ENCODE peak calls at places on chromosome 17, in six cellular contexts. Q is astrocyte; U is ovary; J is tibial artery; P is CD4-positive, alpha-beta T cell; C is aorta. F is an unnamed sample.

GRCh38 chr17:29892201-29892600 is 37.8 kb downstream of the SSH2 start:
- DNase-seq in P (no peak), C (no peak), U (no peak), Q (no peak), J (no peak), F (no peak)

GRCh38 chr17:35963663-35964062 is 17.6 kb downstream of the CCL16 start:
- DNase-seq in C (no peak), U (no peak), Q (no peak), P (no peak), J (no peak), F (no peak)

GRCh38 chr17:81332949-81333570 is 38.0 kb upstream of the SLC38A10 start:
- DNase-seq in C (no peak), Q (no peak), U (no peak), J (no peak), P (no peak), F (no peak)

GRCh38 chr17:75779987-75780889 is 4.4 kb upstream of the UNK start:
- DNase-seq in Q (no peak), P (no peak), C (no peak), U (no peak), J (no peak), F (no peak)

GRCh38 chr17:79330229-79330628 is 255.6 kb downstream of the ENGASE start:
- DNase-seq in J (no peak), Q (no peak), P (no peak), U (no peak), C (no peak), F (no peak)

GRCh38 chr17:8285270-8286181 is 2.9 kb upstream of the RANGRF start:
- DNase-seq in Q (no peak), U (no peak), J (no peak), C (no peak), P (no peak), F (no peak)

GRCh38 chr17:32570081-32570396 is 83.2 kb downstream of the CDK5R1 start:
- DNase-seq in U (no peak), C (no peak), P (no peak), Q (no peak), J (no peak), F (no peak)

GRCh38 chr17:62963296-62963695 is 2.7 kb upstream of the TANC2 start:
- DNase-seq in P (no peak), J (no peak), C (no peak), U (no peak), Q (peak), F (no peak)

GRCh38 chr17:80152057-80152831 is 5.3 kb upstream of the EIF4A3 start:
- DNase-seq in Q (peak), P (no peak), U (no peak), C (no peak), J (no peak), F (no peak)

GRCh38 chr17:37661372-37662014 is 18.2 kb upstream of the DDX52 start:
- DNase-seq in C (no peak), Q (no peak), J (no peak), P (no peak), U (no peak), F (no peak)

GRCh38 chr17:73773702-73774101 is 129.5 kb upstream of the SDK2 start:
- DNase-seq in Q (no peak), C (no peak), J (no peak), U (no peak), P (no peak), F (no peak)

GRCh38 chr17:56633681-56634080 is 40.2 kb downstream of the NOG start:
- DNase-seq in Q (no peak), P (no peak), C (no peak), J (no peak), U (no peak), F (no peak)

GRCh38 chr17:59165933-59166342 is 10.4 kb downstream of the PRR11 start:
- DNase-seq in P (no peak), C (no peak), U (no peak), Q (peak), J (no peak), F (no peak)

GRCh38 chr17:28908640-28909098 is 5.8 kb upstream of the DHRS13 start:
- DNase-seq in Q (peak), P (no peak), C (no peak), J (peak), U (peak), F (no peak)

GRCh38 chr17:71260366-71260765 is 860.5 kb upstream of the SOX9 start:
- DNase-seq in J (no peak), Q (peak), P (no peak), C (no peak), U (no peak), F (no peak)

GRCh38 chr17:11330871-11331270 is 89.9 kb downstream of the SHISA6 start:
- DNase-seq in U (peak), J (no peak), P (no peak), Q (peak), C (no peak), F (peak)

GRCh38 chr17:42521666-42522262 is 14.3 kb upstream of the NAGLU start:
- DNase-seq in P (no peak), U (peak), C (peak), Q (no peak), J (peak), F (no peak)

GRCh38 chr17:1002771-1003555 is 6.0 kb downstream of the TIMM22 start:
- DNase-seq in Q (peak), J (no peak), P (no peak), C (peak), U (no peak), F (no peak)

GRCh38 chr17:74922694-74923537 is at the start of gene USH1G:
- DNase-seq in C (no peak), J (no peak), Q (no peak), P (no peak), U (peak), F (no peak)

GRCh38 chr17:57762375-57762916 is 17.3 kb upstream of the CCDC182 start:
- DNase-seq in Q (no peak), C (peak), J (no peak), U (no peak), P (no peak), F (no peak)

GRCh38 chr17:39167492-39167891 is 1.5 kb upstream of the ARL5C start:
- DNase-seq in U (no peak), C (no peak), P (no peak), J (no peak), Q (no peak), F (no peak)

GRCh38 chr17:2059125-2059836 is 4.4 kb downstream of the HIC1 start:
- DNase-seq in P (no peak), U (no peak), C (no peak), J (no peak), Q (no peak), F (no peak)

GRCh38 chr17:40361925-40362695 is 2.4 kb downstream of the GJD3 start:
- DNase-seq in P (no peak), Q (no peak), J (no peak), U (no peak), C (no peak), F (no peak)

GRCh38 chr17:70313450-70313849 is 144.1 kb downstream of the KCNJ2 start:
- DNase-seq in U (no peak), C (no peak), J (no peak), Q (peak), P (no peak), F (no peak)

GRCh38 chr17:31488982-31489294 is 97.5 kb downstream of the RAB11FIP4 start:
- DNase-seq in J (no peak), C (no peak), U (no peak), Q (no peak), P (no peak), F (no peak)

GRCh38 chr17:39178516-39178915 is 12.6 kb upstream of the ARL5C start:
- DNase-seq in P (no peak), J (no peak), U (no peak), Q (no peak), C (no peak), F (no peak)

GRCh38 chr17:21200590-21201301 is 13.2 kb downstream of the TMEM11 start:
- DNase-seq in U (no peak), Q (no peak), P (no peak), C (no peak), J (no peak), F (no peak)

GRCh38 chr17:7838291-7839075 is 4.5 kb downstream of the KDM6B start:
- DNase-seq in Q (peak), P (no peak), C (no peak), U (peak), J (peak), F (no peak)

GRCh38 chr17:20157078-20157360 is 147.9 kb downstream of the SPECC1 start:
- DNase-seq in Q (no peak), P (no peak), J (no peak), U (no peak), C (no peak), F (no peak)

GRCh38 chr17:58624751-58625150 is 67.1 kb downstream of the TEX14 start:
- DNase-seq in J (no peak), Q (no peak), U (no peak), C (no peak), P (no peak), F (no peak)

GRCh38 chr17:30323262-30323894 is 10.5 kb downstream of the TMIGD1 start:
- DNase-seq in P (peak), Q (no peak), C (no peak), J (no peak), U (no peak), F (peak)

GRCh38 chr17:354651-355556 is 2.3 kb upstream of the RPH3AL start:
- DNase-seq in J (no peak), U (no peak), Q (no peak), P (no peak), C (no peak), F (no peak)

GRCh38 chr17:61200349-61200735 is 199.3 kb upstream of the TBX2 start:
- DNase-seq in Q (peak), U (no peak), P (no peak), J (no peak), C (no peak), F (no peak)

GRCh38 chr17:82227629-82228277 is 1.1 kb upstream of the SLC16A3 start:
- DNase-seq in Q (no peak), P (no peak), U (no peak), J (no peak), C (no peak), F (no peak)

GRCh38 chr17:51091635-51092034 is 29.0 kb downstream of the SPAG9 start:
- DNase-seq in C (no peak), U (no peak), J (no peak), P (no peak), Q (no peak), F (no peak)
- H3K27ac ChIP-seq in C (no peak), U (no peak), J (no peak), P (no peak), Q (no peak), F (no peak)

GRCh38 chr17:10111907-10112452 is 86.4 kb downstream of the GAS7 start:
- DNase-seq in J (no peak), C (no peak), U (no peak), Q (no peak), P (no peak), F (no peak)
- H3K27ac ChIP-seq in J (no peak), C (no peak), U (no peak), Q (no peak), P (no peak), F (no peak)

DNA sequence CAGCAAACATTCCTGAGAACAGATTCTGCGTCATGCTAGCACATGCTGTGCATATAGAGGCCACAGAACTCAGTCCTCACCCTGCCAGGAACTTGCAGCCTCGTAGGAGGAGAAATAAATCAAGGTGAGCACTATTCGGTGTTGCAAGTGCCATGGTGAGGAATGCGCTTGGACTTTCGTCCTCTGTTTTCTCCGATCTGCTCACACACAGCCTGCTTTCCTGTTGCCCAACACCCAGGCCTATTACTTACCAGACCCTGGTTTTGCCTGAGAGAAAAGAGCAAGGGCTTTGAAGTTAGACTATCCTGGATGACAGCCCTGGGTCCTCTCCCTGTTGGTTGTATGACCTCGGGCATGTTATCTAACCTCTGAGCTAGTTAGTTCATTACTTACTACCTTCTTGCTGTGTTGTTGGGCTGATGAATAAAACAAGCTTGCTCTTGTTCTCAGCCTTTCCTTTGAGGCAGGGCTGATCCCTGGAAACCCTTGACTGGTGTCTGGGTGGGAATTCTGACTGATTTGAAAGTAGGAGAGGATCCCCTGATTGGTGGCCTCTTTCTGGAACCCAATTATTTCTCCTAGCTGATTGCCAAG is 2.9 kb downstream of the ACSF2 start:
- DNase-seq in J (no peak), Q (no peak), U (no peak), P (no peak), C (no peak), F (no peak)
- H3K27ac ChIP-seq in J (no peak), Q (no peak), U (no peak), P (no peak), C (no peak), F (no peak)

GRCh38 chr17:72363336-72363620 is 242.5 kb downstream of the SOX9 start:
- DNase-seq in C (no peak), Q (no peak), P (no peak), J (no peak), U (no peak), F (no peak)
- H3K27ac ChIP-seq in C (no peak), Q (peak), P (no peak), J (no peak), U (no peak), F (no peak)

GRCh38 chr17:67571478-67571877 is 146.3 kb upstream of the NOL11 start:
- DNase-seq in Q (no peak), J (no peak), U (no peak), C (no peak), P (no peak), F (no peak)

GRCh38 chr17:67570797-67571196 is 146.9 kb upstream of the NOL11 start:
- DNase-seq in U (no peak), P (no peak), C (no peak), J (no peak), Q (no peak), F (no peak)

GRCh38 chr17:67568961-67569360 is 148.8 kb upstream of the NOL11 start:
- DNase-seq in J (no peak), U (no peak), Q (no peak), P (no peak), C (no peak), F (no peak)

GRCh38 chr17:67566656-67567055 is 151.1 kb upstream of the NOL11 start:
- DNase-seq in C (no peak), Q (no peak), J (no peak), U (no peak), P (no peak), F (no peak)

GRCh38 chr17:67569873-67570272 is 147.9 kb upstream of the NOL11 start:
- DNase-seq in C (no peak), P (no peak), U (no peak), J (no peak), Q (no peak), F (no peak)
- H3K27ac ChIP-seq in C (no peak), P (no peak), U (no peak), J (no peak), Q (no peak), F (no peak)

GRCh38 chr17:76862079-76862478 is 6.1 kb upstream of the MGAT5B start:
- DNase-seq in C (no peak), U (no peak), Q (no peak), J (no peak), P (no peak), F (no peak)
- H3K27ac ChIP-seq in C (no peak), U (no peak), Q (no peak), J (no peak), P (no peak), F (no peak)

GRCh38 chr17:4007346-4008081 is 43.3 kb upstream of the ATP2A3 start:
- DNase-seq in Q (no peak), P (no peak), U (no peak), J (no peak), C (no peak), F (no peak)
- H3K27ac ChIP-seq in Q (no peak), P (no peak), U (no peak), J (no peak), C (no peak), F (no peak)

DNA sequence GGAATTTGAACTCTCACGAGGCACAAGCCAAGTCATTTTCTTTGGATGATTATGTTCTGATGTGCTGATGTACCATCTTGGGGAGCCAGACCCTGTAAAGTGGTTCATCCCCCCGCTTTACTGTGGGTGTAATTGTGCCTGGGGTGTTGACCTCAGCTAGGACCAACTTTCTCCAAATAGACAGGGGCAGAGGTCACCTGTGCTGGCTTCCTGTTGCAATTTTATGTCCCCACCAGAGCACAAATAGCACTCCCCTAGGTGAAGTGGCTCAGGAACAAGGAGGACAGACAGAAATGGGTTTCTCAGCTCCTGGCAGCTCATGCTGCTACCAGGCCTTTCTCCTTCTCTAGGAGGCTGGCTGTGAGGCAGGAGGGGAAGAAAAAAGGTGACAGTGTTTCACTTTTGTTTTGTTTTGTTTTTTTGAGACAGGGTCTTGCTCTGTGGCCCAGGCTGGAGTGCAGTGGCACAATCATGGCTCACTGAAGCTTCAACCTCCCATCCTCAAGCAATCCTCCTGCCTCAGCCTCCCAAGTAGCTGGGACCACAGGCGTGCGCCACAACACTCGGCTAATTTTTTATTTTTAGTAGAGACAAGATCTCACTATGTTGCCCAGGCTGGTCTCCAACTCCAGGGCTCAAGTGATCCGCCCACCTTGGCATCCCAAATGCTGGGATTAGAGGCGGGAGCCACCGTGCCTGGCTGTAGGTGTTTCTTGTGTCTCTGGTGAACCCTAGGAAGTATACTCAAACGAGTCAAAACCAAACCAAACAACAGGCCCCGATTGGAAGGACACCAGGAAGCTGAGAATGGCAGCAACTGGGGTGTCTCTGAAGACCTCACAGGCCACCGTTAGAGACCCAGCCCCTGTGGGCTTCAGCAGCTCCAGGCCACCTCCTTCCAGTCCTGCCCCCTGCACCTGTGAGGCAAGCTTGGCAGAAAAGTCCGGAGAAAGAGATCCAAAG is 32.5 kb upstream of the WFIKKN2 start:
- DNase-seq in J (no peak), P (no peak), U (no peak), Q (no peak), C (no peak), F (no peak)
- H3K27ac ChIP-seq in J (no peak), P (no peak), U (no peak), Q (no peak), C (no peak), F (no peak)

GRCh38 chr17:46117117-46117516 is 76.1 kb downstream of the KANSL1 start:
- DNase-seq in Q (no peak), J (no peak), C (no peak), U (no peak), P (no peak), F (no peak)
- H3K27ac ChIP-seq in Q (no peak), J (no peak), C (no peak), U (no peak), P (no peak), F (no peak)